ENCODE peak calls at places on chromosomes 12 and 14, in nine cellular contexts. One of them, this sample, is unnamed.

GRCh38 chr14:35969310-35969709 is 143.2 kb downstream of the BRMS1L start:
- DNase-seq in AG10803: no peak
- DNase-seq in astrocyte of the hippocampus: no peak
- DNase-seq in smooth muscle cell of the brain vasculature: no peak
- DNase-seq in NCI-H1092 treated with DMSO at 0.1 percent for 48 hours: no peak
- DNase-seq in M059J: no peak
- DNase-seq in activated gamma-delta T cell: no peak
- DNase-seq in WTC11: no peak
- DNase-seq in KBM-7: no peak
- DNase-seq in this sample: no peak

GRCh38 chr14:98608071-98609060 is 663.6 kb downstream of the BCL11B start:
- DNase-seq in AG10803: no peak
- DNase-seq in NCI-H1092 treated with DMSO at 0.1 percent for 48 hours: no peak
- DNase-seq in astrocyte of the hippocampus: no peak
- DNase-seq in M059J: no peak
- DNase-seq in KBM-7: no peak
- DNase-seq in smooth muscle cell of the brain vasculature: no peak
- DNase-seq in WTC11: no peak
- DNase-seq in activated gamma-delta T cell: no peak
- DNase-seq in this sample: no peak

GRCh38 chr12:23631991-23632390 is 317.5 kb downstream of the SOX5 start:
- DNase-seq in AG10803: no peak
- DNase-seq in KBM-7: no peak
- DNase-seq in activated gamma-delta T cell: no peak
- DNase-seq in WTC11: no peak
- DNase-seq in NCI-H1092 treated with DMSO at 0.1 percent for 48 hours: no peak
- DNase-seq in astrocyte of the hippocampus: no peak
- DNase-seq in smooth muscle cell of the brain vasculature: no peak
- DNase-seq in M059J: peak
- DNase-seq in this sample: no peak

GRCh38 chr14:55133416-55133815 is 4.4 kb downstream of the LGALS3 start:
- DNase-seq in astrocyte of the hippocampus: peak
- DNase-seq in M059J: peak
- DNase-seq in WTC11: no peak
- DNase-seq in NCI-H1092 treated with DMSO at 0.1 percent for 48 hours: no peak
- DNase-seq in AG10803: no peak
- DNase-seq in activated gamma-delta T cell: no peak
- DNase-seq in KBM-7: no peak
- DNase-seq in smooth muscle cell of the brain vasculature: no peak
- DNase-seq in this sample: no peak

GRCh38 chr12:31008961-31009840 is 64.5 kb upstream of the DDX11 start:
- DNase-seq in AG10803: no peak
- DNase-seq in smooth muscle cell of the brain vasculature: no peak
- DNase-seq in KBM-7: no peak
- DNase-seq in NCI-H1092 treated with DMSO at 0.1 percent for 48 hours: no peak
- DNase-seq in astrocyte of the hippocampus: no peak
- DNase-seq in M059J: no peak
- DNase-seq in activated gamma-delta T cell: no peak
- DNase-seq in WTC11: peak
- DNase-seq in this sample: no peak

GRCh38 chr12:65925626-65926025 is 101.3 kb downstream of the HMGA2 start:
- DNase-seq in smooth muscle cell of the brain vasculature: no peak
- DNase-seq in activated gamma-delta T cell: no peak
- DNase-seq in WTC11: no peak
- DNase-seq in KBM-7: peak
- DNase-seq in astrocyte of the hippocampus: no peak
- DNase-seq in NCI-H1092 treated with DMSO at 0.1 percent for 48 hours: no peak
- DNase-seq in AG10803: no peak
- DNase-seq in M059J: no peak
- DNase-seq in this sample: no peak

GRCh38 chr12:110010853-110011835 is 11.9 kb downstream of the ANKRD13A start:
- DNase-seq in activated gamma-delta T cell: no peak
- DNase-seq in AG10803: no peak
- DNase-seq in WTC11: no peak
- DNase-seq in astrocyte of the hippocampus: no peak
- DNase-seq in NCI-H1092 treated with DMSO at 0.1 percent for 48 hours: no peak
- DNase-seq in KBM-7: no peak
- DNase-seq in smooth muscle cell of the brain vasculature: no peak
- DNase-seq in M059J: no peak
- DNase-seq in this sample: no peak

GRCh38 chr12:128976120-128976519 is 122.8 kb downstream of the GLT1D1 start:
- DNase-seq in WTC11: peak
- DNase-seq in KBM-7: peak
- DNase-seq in smooth muscle cell of the brain vasculature: no peak
- DNase-seq in activated gamma-delta T cell: no peak
- DNase-seq in astrocyte of the hippocampus: peak
- DNase-seq in AG10803: no peak
- DNase-seq in NCI-H1092 treated with DMSO at 0.1 percent for 48 hours: no peak
- DNase-seq in M059J: no peak
- DNase-seq in this sample: peak

GRCh38 chr12:110501378-110501721 is 561 bp downstream of the VPS29 start:
- DNase-seq in smooth muscle cell of the brain vasculature: no peak
- DNase-seq in WTC11: no peak
- DNase-seq in NCI-H1092 treated with DMSO at 0.1 percent for 48 hours: peak
- DNase-seq in activated gamma-delta T cell: no peak
- DNase-seq in KBM-7: peak
- DNase-seq in astrocyte of the hippocampus: peak
- DNase-seq in M059J: peak
- DNase-seq in AG10803: peak
- DNase-seq in this sample: no peak

GRCh38 chr12:5391638-5392037 is 40.3 kb upstream of the NTF3 start:
- DNase-seq in smooth muscle cell of the brain vasculature: no peak
- DNase-seq in activated gamma-delta T cell: no peak
- DNase-seq in NCI-H1092 treated with DMSO at 0.1 percent for 48 hours: no peak
- DNase-seq in M059J: peak
- DNase-seq in AG10803: peak
- DNase-seq in WTC11: no peak
- DNase-seq in KBM-7: no peak
- DNase-seq in astrocyte of the hippocampus: no peak
- DNase-seq in this sample: no peak

GRCh38 chr14:94174622-94175402 is 690 bp downstream of the PPP4R4 start:
- DNase-seq in astrocyte of the hippocampus: no peak
- DNase-seq in AG10803: no peak
- DNase-seq in M059J: no peak
- DNase-seq in activated gamma-delta T cell: peak
- DNase-seq in NCI-H1092 treated with DMSO at 0.1 percent for 48 hours: no peak
- DNase-seq in KBM-7: no peak
- DNase-seq in WTC11: peak
- DNase-seq in smooth muscle cell of the brain vasculature: no peak
- DNase-seq in this sample: no peak

GRCh38 chr12:66059670-66060069 is 70.9 kb downstream of the LLPH start:
- DNase-seq in M059J: no peak
- DNase-seq in NCI-H1092 treated with DMSO at 0.1 percent for 48 hours: no peak
- DNase-seq in KBM-7: no peak
- DNase-seq in AG10803: no peak
- DNase-seq in astrocyte of the hippocampus: no peak
- DNase-seq in activated gamma-delta T cell: no peak
- DNase-seq in smooth muscle cell of the brain vasculature: no peak
- DNase-seq in WTC11: no peak
- DNase-seq in this sample: no peak

GRCh38 chr12:27244680-27245005 is 557 bp downstream of the STK38L start:
- DNase-seq in smooth muscle cell of the brain vasculature: no peak
- DNase-seq in AG10803: peak
- DNase-seq in M059J: no peak
- DNase-seq in astrocyte of the hippocampus: no peak
- DNase-seq in WTC11: no peak
- DNase-seq in KBM-7: no peak
- DNase-seq in NCI-H1092 treated with DMSO at 0.1 percent for 48 hours: no peak
- DNase-seq in activated gamma-delta T cell: no peak
- DNase-seq in this sample: no peak

GRCh38 chr12:132268674-132269073 is 60.7 kb downstream of the GALNT9 start:
- DNase-seq in smooth muscle cell of the brain vasculature: no peak
- DNase-seq in NCI-H1092 treated with DMSO at 0.1 percent for 48 hours: no peak
- DNase-seq in AG10803: no peak
- DNase-seq in activated gamma-delta T cell: no peak
- DNase-seq in WTC11: no peak
- DNase-seq in KBM-7: no peak
- DNase-seq in M059J: no peak
- DNase-seq in astrocyte of the hippocampus: no peak
- DNase-seq in this sample: no peak

GRCh38 chr14:71527807-71528206 is 404.4 kb upstream of the RGS6 start:
- DNase-seq in astrocyte of the hippocampus: peak
- DNase-seq in smooth muscle cell of the brain vasculature: no peak
- DNase-seq in KBM-7: no peak
- DNase-seq in AG10803: no peak
- DNase-seq in M059J: no peak
- DNase-seq in NCI-H1092 treated with DMSO at 0.1 percent for 48 hours: no peak
- DNase-seq in WTC11: no peak
- DNase-seq in activated gamma-delta T cell: no peak
- DNase-seq in this sample: no peak

GRCh38 chr14:74763803-74764531 is 851 bp downstream of the YLPM1 start:
- DNase-seq in KBM-7: peak
- DNase-seq in activated gamma-delta T cell: no peak
- DNase-seq in smooth muscle cell of the brain vasculature: no peak
- DNase-seq in NCI-H1092 treated with DMSO at 0.1 percent for 48 hours: no peak
- DNase-seq in astrocyte of the hippocampus: peak
- DNase-seq in M059J: peak
- DNase-seq in AG10803: peak
- DNase-seq in WTC11: no peak
- DNase-seq in this sample: no peak

GRCh38 chr12:41967668-41968649 is 176.7 kb downstream of the GXYLT1 start:
- DNase-seq in smooth muscle cell of the brain vasculature: no peak
- DNase-seq in WTC11: peak
- DNase-seq in KBM-7: no peak
- DNase-seq in AG10803: no peak
- DNase-seq in activated gamma-delta T cell: no peak
- DNase-seq in NCI-H1092 treated with DMSO at 0.1 percent for 48 hours: peak
- DNase-seq in M059J: peak
- DNase-seq in astrocyte of the hippocampus: peak
- DNase-seq in this sample: peak

GRCh38 chr12:62717636-62718035 is 217.3 kb downstream of the PPM1H start:
- DNase-seq in M059J: peak
- DNase-seq in smooth muscle cell of the brain vasculature: no peak
- DNase-seq in astrocyte of the hippocampus: no peak
- DNase-seq in activated gamma-delta T cell: no peak
- DNase-seq in WTC11: no peak
- DNase-seq in NCI-H1092 treated with DMSO at 0.1 percent for 48 hours: peak
- DNase-seq in AG10803: no peak
- DNase-seq in KBM-7: no peak
- DNase-seq in this sample: no peak

GRCh38 chr12:105084251-105085250 is at the start of gene ALDH1L2:
- DNase-seq in M059J: peak
- DNase-seq in smooth muscle cell of the brain vasculature: peak
- DNase-seq in AG10803: peak
- DNase-seq in NCI-H1092 treated with DMSO at 0.1 percent for 48 hours: peak
- DNase-seq in astrocyte of the hippocampus: peak
- DNase-seq in WTC11: peak
- DNase-seq in KBM-7: no peak
- DNase-seq in activated gamma-delta T cell: peak
- DNase-seq in this sample: peak

GRCh38 chr12:4215862-4216541 is 57.6 kb upstream of the CCND2 start:
- DNase-seq in activated gamma-delta T cell: no peak
- DNase-seq in WTC11: no peak
- DNase-seq in AG10803: no peak
- DNase-seq in astrocyte of the hippocampus: no peak
- DNase-seq in M059J: no peak
- DNase-seq in NCI-H1092 treated with DMSO at 0.1 percent for 48 hours: no peak
- DNase-seq in smooth muscle cell of the brain vasculature: no peak
- DNase-seq in KBM-7: no peak
- DNase-seq in this sample: no peak

GRCh38 chr14:36660736-36661505 is 739 bp upstream of the PAX9 start:
- DNase-seq in activated gamma-delta T cell: no peak
- DNase-seq in AG10803: no peak
- DNase-seq in smooth muscle cell of the brain vasculature: no peak
- DNase-seq in KBM-7: no peak
- DNase-seq in M059J: no peak
- DNase-seq in astrocyte of the hippocampus: no peak
- DNase-seq in WTC11: peak
- DNase-seq in NCI-H1092 treated with DMSO at 0.1 percent for 48 hours: no peak
- DNase-seq in this sample: no peak

GRCh38 chr14:88554458-88555286 is at the start of gene PTPN21:
- DNase-seq in KBM-7: no peak
- DNase-seq in M059J: peak
- DNase-seq in WTC11: peak
- DNase-seq in astrocyte of the hippocampus: peak
- DNase-seq in NCI-H1092 treated with DMSO at 0.1 percent for 48 hours: no peak
- DNase-seq in smooth muscle cell of the brain vasculature: no peak
- DNase-seq in AG10803: peak
- DNase-seq in activated gamma-delta T cell: no peak
- DNase-seq in this sample: no peak

GRCh38 chr14:91980157-91980556 is 32.7 kb upstream of the FBLN5 start:
- DNase-seq in astrocyte of the hippocampus: peak
- DNase-seq in activated gamma-delta T cell: no peak
- DNase-seq in M059J: peak
- DNase-seq in smooth muscle cell of the brain vasculature: no peak
- DNase-seq in WTC11: no peak
- DNase-seq in AG10803: peak
- DNase-seq in KBM-7: no peak
- DNase-seq in NCI-H1092 treated with DMSO at 0.1 percent for 48 hours: no peak
- DNase-seq in this sample: no peak

GRCh38 chr12:106245767-106246166 is 2.1 kb downstream of the CKAP4 start:
- DNase-seq in WTC11: no peak
- DNase-seq in M059J: peak
- DNase-seq in activated gamma-delta T cell: no peak
- DNase-seq in astrocyte of the hippocampus: peak
- DNase-seq in AG10803: peak
- DNase-seq in NCI-H1092 treated with DMSO at 0.1 percent for 48 hours: no peak
- DNase-seq in smooth muscle cell of the brain vasculature: no peak
- DNase-seq in KBM-7: no peak
- DNase-seq in this sample: no peak

This sample was measured in NT2/D1.